ENCODE peak calls at places on chromosomes 2 and 18, in seven cellular contexts. W, X, Z, N, C, A and D are unnamed samples.

GRCh38 chr2:10059016-10059351 is 15.6 kb downstream of the KLF11 start:
- DNase-seq in W (no peak), X (no peak), Z (no peak), N (no peak), C (no peak), A (no peak), D (no peak)

GRCh38 chr2:118752762-118753429 is 94.6 kb downstream of the EN1 start:
- DNase-seq in W (no peak), X (no peak), Z (no peak), N (no peak), C (no peak), A (no peak), D (no peak)

GRCh38 chr2:207416936-207417718 is 112.6 kb upstream of the CREB1 start:
- DNase-seq in W (no peak), X (no peak), Z (no peak), N (peak; percentile 23), C (no peak), A (no peak), D (no peak)

GRCh38 chr2:155377178-155377780 is 678.8 kb downstream of the KCNJ3 start:
- DNase-seq in W (no peak), X (no peak), Z (no peak), N (peak; percentile 35), C (no peak), A (peak; percentile 15), D (no peak)

GRCh38 chr2:166464187-166464586 is 29.9 kb downstream of the SCN7A start:
- DNase-seq in W (no peak), X (no peak), Z (no peak), N (peak; percentile 44), C (no peak), A (no peak), D (no peak)

GRCh38 chr2:238684362-238685326 is 163.2 kb upstream of the TWIST2 start:
- DNase-seq in W (no peak), X (no peak), Z (peak; percentile 39), N (peak; percentile 99), C (peak; percentile 90), A (no peak), D (no peak)

GRCh38 chr18:7585272-7585670 is 18.2 kb downstream of the PTPRM start:
- DNase-seq in W (no peak), X (no peak), Z (no peak), N (no peak), C (no peak), A (no peak), D (no peak)

GRCh38 chr2:239566995-239567580 is 166.3 kb upstream of the HDAC4 start:
- DNase-seq in W (no peak), X (no peak), Z (no peak), N (no peak), C (no peak), A (no peak), D (peak; percentile 29)

GRCh38 chr2:232481322-232482140 is 6.1 kb downstream of the ECEL1 start:
- DNase-seq in W (no peak), X (no peak), Z (no peak), N (no peak), C (peak; percentile 56), A (no peak), D (peak; percentile 44)

GRCh38 chr2:231525248-231526163 is 4.7 kb downstream of the NMUR1 start:
- DNase-seq in W (no peak), X (no peak), Z (no peak), N (no peak), C (peak; percentile 48), A (no peak), D (peak; percentile 53)

GRCh38 chr18:78602430-78602829 is 377.2 kb upstream of the SALL3 start:
- DNase-seq in W (no peak), X (no peak), Z (no peak), N (no peak), C (no peak), A (no peak), D (no peak)

GRCh38 chr2:79960726-79961049 is 343.9 kb downstream of the LRRTM1 start:
- DNase-seq in W (no peak), X (no peak), Z (no peak), N (no peak), C (no peak), A (no peak), D (no peak)

GRCh38 chr2:21836766-21837543 is 713.2 kb downstream of the TDRD15 start:
- DNase-seq in W (no peak), X (no peak), Z (no peak), N (peak; percentile 95), C (no peak), A (no peak), D (no peak)

GRCh38 chr2:112980537-112980936 is 2.7 kb downstream of the IL36G start:
- DNase-seq in W (no peak), X (no peak), Z (no peak), N (no peak), C (no peak), A (no peak), D (no peak)

GRCh38 chr2:99572380-99572779 is 82.6 kb upstream of the REV1 start:
- DNase-seq in W (no peak), X (no peak), Z (no peak), N (no peak), C (no peak), A (no peak), D (no peak)

GRCh38 chr2:230931556-230932231 is 6.7 kb upstream of the GPR55 start:
- DNase-seq in W (no peak), X (peak; percentile 15), Z (no peak), N (no peak), C (peak; percentile 54), A (no peak), D (no peak)

GRCh38 chr18:3367491-3368091 is 82.4 kb upstream of the TGIF1 start:
- DNase-seq in W (no peak), X (no peak), Z (no peak), N (peak; percentile 7), C (no peak), A (no peak), D (no peak)

GRCh38 chr2:68909793-68910674 is 38.8 kb upstream of the BMP10 start:
- DNase-seq in W (peak; percentile 70), X (peak; percentile 64), Z (peak; percentile 82), N (peak; percentile 82), C (peak; percentile 81), A (peak; percentile 78), D (no peak)

GRCh38 chr2:237257471-237257951 is 156.5 kb downstream of the COL6A3 start:
- DNase-seq in W (no peak), X (no peak), Z (no peak), N (peak; percentile 89), C (peak; percentile 75), A (no peak), D (no peak)

GRCh38 chr2:128362889-128363228 is 44.2 kb upstream of the HS6ST1 start:
- DNase-seq in W (no peak), X (no peak), Z (peak; percentile 45), N (peak; percentile 79), C (peak; percentile 64), A (peak; percentile 83), D (peak; percentile 71)

GRCh38 chr18:47113796-47114540 is 36.3 kb downstream of the HDHD2 start:
- DNase-seq in W (no peak), X (no peak), Z (no peak), N (peak; percentile 28), C (no peak), A (no peak), D (no peak)

GRCh38 chr18:78995740-78996395 is 16.2 kb downstream of the SALL3 start:
- DNase-seq in W (no peak), X (no peak), Z (no peak), N (no peak), C (no peak), A (no peak), D (no peak)

GRCh38 chr2:130766037-130766436 is 10.7 kb downstream of the AMER3 start:
- DNase-seq in W (no peak), X (no peak), Z (no peak), N (no peak), C (no peak), A (no peak), D (no peak)

GRCh38 chr18:9101730-9102390 is 639 bp upstream of the NDUFV2 start:
- DNase-seq in W (peak; percentile 66), X (no peak), Z (no peak), N (peak; percentile 86), C (no peak), A (no peak), D (no peak)

GRCh38 chr18:9104244-9104901 is 1.9 kb downstream of the NDUFV2 start:
- DNase-seq in W (no peak), X (no peak), Z (no peak), N (no peak), C (no peak), A (no peak), D (no peak)

GRCh38 chr18:9105420-9105819 is 2.9 kb downstream of the NDUFV2 start:
- DNase-seq in W (no peak), X (no peak), Z (no peak), N (no peak), C (no peak), A (no peak), D (no peak)

GRCh38 chr18:9102391-9103216 is at the start of gene NDUFV2:
- DNase-seq in W (peak; percentile 99), X (peak; percentile 99), Z (peak; percentile 92), N (peak; percentile 93), C (peak; percentile 98), A (peak; percentile 98), D (peak; percentile 99)

GRCh38 chr18:9103488-9103887 is 989 bp downstream of the NDUFV2 start:
- DNase-seq in W (no peak), X (no peak), Z (no peak), N (peak; percentile 49), C (no peak), A (no peak), D (no peak)
- TF ChIP-seq CTCF in W (peak; percentile 37), X (no peak), Z (no peak), N (peak; percentile 32), C (no peak), A (peak; percentile 7), D (no peak)

DNA sequence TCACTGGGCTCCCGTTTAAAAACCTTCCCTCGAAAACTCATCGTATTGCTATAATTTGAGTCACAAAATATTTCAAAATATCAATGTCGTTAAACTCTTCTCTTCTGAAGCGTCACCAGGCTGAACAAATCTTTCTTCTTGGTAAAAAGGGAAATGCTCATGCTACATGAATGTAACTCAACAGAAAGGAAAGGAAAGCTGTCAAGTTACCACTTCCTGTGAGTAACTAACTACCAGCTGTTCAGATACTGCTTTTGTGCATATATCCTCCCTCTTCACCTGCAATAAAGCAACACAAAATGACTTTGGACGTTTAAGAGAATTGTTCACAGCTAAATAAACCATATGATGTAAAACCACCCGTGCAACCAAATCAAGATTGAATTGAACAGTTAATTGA is 95.4 kb downstream of the DOCK10 start:
- DNase-seq in W (no peak), X (no peak), Z (no peak), N (peak; percentile 92), C (no peak), A (no peak), D (no peak)
- H3K4me1 ChIP-seq in W (peaks cover 25% of the 10 kb centered on the region), X (no peaks in the 10 kb centered on the region), Z (no peaks in the 10 kb centered on the region), N (peaks cover 4% of the 10 kb centered on the region), C (no peaks in the 10 kb centered on the region), A (no peaks in the 10 kb centered on the region), D (peaks cover 7% of the 10 kb centered on the region)

GRCh38 chr2:227188292-227188691 is 23.9 kb downstream of the COL4A3 start:
- DNase-seq in W (no peak), X (peak; percentile 48), Z (peak; percentile 69), N (peak; percentile 1), C (no peak), A (peak; percentile 70), D (no peak)
- H3K27ac ChIP-seq in W (peak overlapping the region; percentile 39), X (no peak overlapping the region), Z (peak overlapping the region; percentile 62), N (no peak overlapping the region), C (no peak overlapping the region), A (peak overlapping the region; percentile 56), D (peak overlapping the region; percentile 20)

DNA sequence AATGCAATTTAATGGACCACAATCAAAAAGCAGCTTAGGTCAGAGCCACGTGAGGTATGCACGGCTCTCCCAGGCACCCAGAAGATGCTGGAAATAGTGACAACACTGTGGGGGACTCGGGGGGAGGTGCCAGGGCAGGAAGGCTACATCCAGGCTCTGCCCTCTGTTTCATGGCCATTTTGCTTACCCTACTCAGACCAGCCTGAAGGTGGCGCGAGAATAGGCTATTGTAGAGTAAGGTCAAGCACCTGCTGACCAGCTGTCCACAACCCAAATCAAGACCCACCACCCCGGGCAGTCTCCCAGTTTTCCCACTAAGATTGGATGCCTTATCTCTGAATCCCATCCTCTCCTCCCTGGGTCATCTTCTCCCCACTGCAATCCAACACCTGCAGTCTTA is 115.7 kb downstream of the VIT start:
- DNase-seq in W (peak; percentile 53), X (no peak), Z (no peak), N (no peak), C (no peak), A (peak; percentile 18), D (no peak)
- TF ChIP-seq CTCF in W (peak; percentile 46), X (no peak), Z (no peak), N (peak; percentile 9), C (no peak), A (peak; percentile 22), D (no peak)